ENCODE peak calls at places on chromosomes 4 and X, in nine cellular contexts. F is stomach, W is HL-60, P is prostate gland, E is HepG2, U is suprapubic skin, D is GM23338, N is sigmoid colon, T is SK-N-SH. G is an unnamed sample.

GRCh38 chrX:18674417-18674787 is 2.5 kb upstream of the RS1 start:
- DNase-seq in T (peak; percentile 80), P (no peak), W (no peak), D (peak; percentile 59), N (peak; percentile 66), U (peak; percentile 67), E (no peak), F (peak; percentile 27), G (no peak)

GRCh38 chr4:212438-213174 is 88.3 kb downstream of the ZNF718 start:
- DNase-seq in D (peak; percentile 98), E (no peak), P (peak; percentile 52), U (peak; percentile 65), N (peak; percentile 88), W (no peak), F (peak; percentile 38), T (peak; percentile 90), G (peak; percentile 81)

GRCh38 chrX:13699183-13699826 is 10.4 kb downstream of the RAB9A start:
- DNase-seq in N (no peak), W (no peak), T (no peak), P (no peak), F (peak; percentile 33), D (no peak), E (no peak), U (no peak), G (no peak)

GRCh38 chr4:11228575-11228974 is 200.1 kb downstream of the HS3ST1 start:
- DNase-seq in N (no peak), P (no peak), U (no peak), T (no peak), W (peak; percentile 40), E (no peak), D (no peak), F (no peak), G (no peak)

GRCh38 chr4:21790437-21791029 is 158.0 kb downstream of the KCNIP4 start:
- DNase-seq in U (no peak), E (no peak), D (peak; percentile 46), F (no peak), T (peak; percentile 3), W (no peak), N (no peak), P (no peak), G (no peak)

GRCh38 chr4:153112071-153112460 is 92.2 kb upstream of the TRIM2 start:
- DNase-seq in U (no peak), D (no peak), E (no peak), T (no peak), P (no peak), W (no peak), N (no peak), F (no peak), G (peak; percentile 59)

GRCh38 chrX:68498044-68498507 is 775 bp upstream of the YIPF6 start:
- DNase-seq in D (peak; percentile 28), U (no peak), P (no peak), T (peak; percentile 39), F (no peak), W (no peak), E (peak; percentile 19), N (no peak), G (no peak)

GRCh38 chr4:85555210-85555609 is 80.3 kb downstream of the ARHGAP24 start:
- DNase-seq in W (no peak), D (no peak), U (no peak), T (no peak), N (no peak), E (no peak), F (no peak), P (no peak), G (no peak)

GRCh38 chrX:38426785-38427184 is 74.4 kb downstream of the OTC start:
- DNase-seq in W (no peak), E (no peak), U (no peak), P (no peak), N (no peak), F (no peak), D (no peak), T (no peak), G (no peak)

GRCh38 chr4:84841435-84841834 is 125.1 kb downstream of the WDFY3 start:
- DNase-seq in P (no peak), T (no peak), E (no peak), W (no peak), N (no peak), U (no peak), D (no peak), F (no peak), G (no peak)

GRCh38 chr4:67714248-67714583 is 13.3 kb upstream of the UBA6 start:
- DNase-seq in N (no peak), E (no peak), D (no peak), T (no peak), P (no peak), W (no peak), U (no peak), F (no peak), G (no peak)

GRCh38 chr4:76850010-76850441 is 47.9 kb downstream of the SOWAHB start:
- DNase-seq in U (no peak), F (no peak), P (peak; percentile 81), T (no peak), E (peak; percentile 62), W (no peak), D (no peak), N (no peak), G (no peak)

GRCh38 chr4:38715076-38715475 is 51.1 kb downstream of the KLF3 start:
- DNase-seq in P (no peak), D (no peak), E (no peak), U (no peak), N (no peak), T (no peak), W (no peak), F (no peak), G (no peak)

GRCh38 chr4:118337954-118338353 is 14.8 kb downstream of the PRSS12 start:
- DNase-seq in D (peak; percentile 17), T (no peak), U (no peak), N (no peak), P (no peak), F (no peak), E (no peak), W (no peak), G (no peak)

GRCh38 chr4:41095973-41096372 is 118.4 kb downstream of the APBB2 start:
- DNase-seq in E (no peak), U (no peak), P (no peak), N (no peak), D (no peak), F (no peak), W (no peak), T (no peak), G (no peak)

GRCh38 chr4:90060039-90060438 is 67.2 kb upstream of the CCSER1 start:
- DNase-seq in D (peak; percentile 34), T (no peak), W (no peak), F (no peak), U (no peak), E (no peak), N (no peak), P (no peak), G (no peak)

GRCh38 chrX:47179221-47179927 is 14.3 kb upstream of the UBA1 start:
- DNase-seq in P (no peak), W (no peak), F (no peak), D (no peak), T (no peak), U (peak; percentile 63), N (peak; percentile 79), E (no peak), G (peak; percentile 83)

GRCh38 chrX:120801426-120801825 is 74.2 kb downstream of the CT47B1 start:
- DNase-seq in U (no peak), D (peak; percentile 0), P (no peak), N (no peak), E (no peak), F (no peak), W (no peak), T (no peak), G (no peak)

GRCh38 chr4:7347981-7348380 is 86.7 kb downstream of the PSAPL1 start:
- DNase-seq in U (no peak), D (no peak), F (no peak), W (no peak), P (no peak), T (no peak), N (no peak), E (no peak), G (no peak)

GRCh38 chr4:44221407-44221806 is 227.2 kb downstream of the KCTD8 start:
- DNase-seq in T (no peak), F (no peak), N (no peak), D (no peak), E (no peak), W (no peak), P (no peak), U (no peak), G (no peak)

GRCh38 chrX:2408856-2409255 is 91.9 kb downstream of the DHRSX start:
- DNase-seq in U (no peak), T (no peak), P (no peak), W (no peak), E (no peak), F (no peak), N (no peak), D (no peak), G (no peak)
- TF ChIP-seq POLR2AphosphoS5 in U (no peak), T (no peak), P (no peak), W (no peak), E (no peak), F (no peak), N (no peak), D (no peak), G (no peak)

GRCh38 chr4:125097729-125098128 is 217.0 kb upstream of the FAT4 start:
- DNase-seq in T (no peak), F (no peak), D (no peak), P (no peak), E (no peak), N (no peak), W (no peak), U (no peak), G (no peak)
- TF ChIP-seq CTCF in T (no peak), F (no peak), D (no peak), P (no peak), E (no peak), N (no peak), W (no peak), U (no peak), G (no peak)

GRCh38 chrX:40647307-40648197 is at the start of gene CXorf38:
- DNase-seq in W (peak; percentile 85), D (peak; percentile 88), F (peak; percentile 94), E (peak; percentile 69), T (peak; percentile 96), N (peak; percentile 97), P (peak; percentile 81), U (peak; percentile 95), G (peak; percentile 84)

GRCh38 chrX:40644175-40644574 is 3.2 kb downstream of the CXorf38 start:
- DNase-seq in F (no peak), N (no peak), T (no peak), E (no peak), W (peak; percentile 80), U (no peak), P (no peak), D (no peak), G (no peak)

GRCh38 chrX:40646489-40647306 is 663 bp downstream of the CXorf38 start:
- DNase-seq in D (peak; percentile 11), P (peak; percentile 17), E (no peak), W (peak; percentile 29), T (peak; percentile 62), N (peak; percentile 80), F (peak; percentile 59), U (peak; percentile 75), G (peak; percentile 22)

GRCh38 chrX:40644821-40645358 is 2.5 kb downstream of the CXorf38 start:
- DNase-seq in F (peak; percentile 59), W (peak; percentile 72), T (peak; percentile 27), U (peak; percentile 70), E (peak; percentile 5), P (peak; percentile 5), D (no peak), N (peak; percentile 74), G (no peak)
- H3K27ac ChIP-seq in F (peak overlapping the region; percentile 83), W (peak overlapping the region; percentile 86), T (peak overlapping the region; percentile 1), U (peak overlapping the region; percentile 38), E (no peak overlapping the region), P (peak overlapping the region; percentile 49), D (no peak overlapping the region), N (peak overlapping the region; percentile 78), G (peak overlapping the region; percentile 66)

GRCh38 chrX:119654112-119654531 is 38.8 kb downstream of the SEPTIN6 start:
- DNase-seq in E (no peak), W (no peak), F (no peak), P (peak; percentile 7), N (peak; percentile 87), U (no peak), D (peak; percentile 35), T (peak; percentile 12), G (peak; percentile 17)
- TF ChIP-seq POLR2AphosphoS5 in E (no peak), W (no peak), F (no peak), P (no peak), N (no peak), U (no peak), D (no peak), T (no peak), G (no peak)